ENCODE peak calls at places on chromosomes 7 and 10, in six cellular contexts. R is NCI-H2081; V is HepG2; A is pancreas; K is stimulated activated CD4-positive, alpha-beta T cell treated with anti-CD3 and anti-CD28 coated beads, Interleukin-15, amount 100 ng/mL, for 24 hours; U is GM06990. O is an unnamed sample.

GRCh38 chr10:73163096-73163495 is 4.7 kb downstream of the ECD start:
- DNase-seq in R (no peak), K (no peak), V (no peak), U (no peak), A (no peak), O (no peak)

GRCh38 chr10:70430489-70431445 is 10.7 kb downstream of the NODAL start:
- DNase-seq in A (peak; percentile 52), U (no peak), R (no peak), K (no peak), V (peak; percentile 80), O (no peak)

GRCh38 chr10:72234560-72235095 is 18.6 kb upstream of the ASCC1 start:
- DNase-seq in V (no peak), U (no peak), R (no peak), K (no peak), A (peak; percentile 81), O (no peak)

GRCh38 chr7:8384901-8385300 is 48.5 kb upstream of the NXPH1 start:
- DNase-seq in A (no peak), U (no peak), K (no peak), V (no peak), R (no peak), O (no peak)

GRCh38 chr7:32219416-32219815 is 149.2 kb upstream of the PDE1C start:
- DNase-seq in R (no peak), K (no peak), A (no peak), V (no peak), U (no peak), O (no peak)

GRCh38 chr10:74153123-74153522 is 2.1 kb downstream of the ADK start:
- DNase-seq in U (no peak), A (no peak), R (no peak), K (no peak), V (peak; percentile 58), O (no peak)

GRCh38 chr10:71531485-71532446 is 135.0 kb downstream of the CDH23 start:
- DNase-seq in U (no peak), K (peak; percentile 55), R (no peak), V (no peak), A (no peak), O (peak; percentile 65)

GRCh38 chr10:103592186-103593021 is 98.9 kb downstream of the NEURL1 start:
- DNase-seq in A (peak; percentile 55), V (peak; percentile 30), U (no peak), K (peak; percentile 67), R (no peak), O (peak; percentile 89)

GRCh38 chr10:79316671-79317431 is 30.4 kb upstream of the PPIF start:
- DNase-seq in R (no peak), K (peak; percentile 28), A (no peak), V (peak; percentile 35), U (peak; percentile 62), O (peak; percentile 71)

GRCh38 chr7:12475362-12476063 is 71.8 kb upstream of the VWDE start:
- DNase-seq in A (no peak), R (no peak), V (no peak), K (no peak), U (no peak), O (no peak)

GRCh38 chr10:61978965-61979364 is 77.5 kb downstream of the ARID5B start:
- DNase-seq in K (no peak), R (no peak), V (no peak), U (no peak), A (no peak), O (no peak)

O was measured in GM13976.